ENCODE peak calls at places on chromosome 3, in five cellular contexts. One of them, this sample, is unnamed.

GRCh38 chr3:20608054-20608738 is 422.2 kb upstream of the SGO1 start:
- DNase-seq in A549: no peak
- DNase-seq in H1: no peak
- DNase-seq in K562: no peak
- DNase-seq in GM12878: no peak
- DNase-seq in this sample: no peak

GRCh38 chr3:37974121-37974927 is 16.3 kb upstream of the VILL start:
- DNase-seq in A549: peak
- DNase-seq in H1: no peak
- DNase-seq in K562: peak
- DNase-seq in GM12878: no peak
- DNase-seq in this sample: peak

GRCh38 chr3:173411288-173412064 is 13.9 kb downstream of the NLGN1 start:
- DNase-seq in A549: no peak
- DNase-seq in H1: no peak
- DNase-seq in K562: no peak
- DNase-seq in GM12878: no peak
- DNase-seq in this sample: peak

GRCh38 chr3:66322436-66322835 is 101.6 kb downstream of the SLC25A26 start:
- DNase-seq in A549: no peak
- DNase-seq in H1: no peak
- DNase-seq in K562: no peak
- DNase-seq in GM12878: no peak
- DNase-seq in this sample: no peak

GRCh38 chr3:193938613-193939012 is 197.3 kb upstream of the HES1 start:
- DNase-seq in A549: no peak
- DNase-seq in H1: no peak
- DNase-seq in K562: no peak
- DNase-seq in GM12878: no peak
- DNase-seq in this sample: no peak

GRCh38 chr3:101902041-101902440 is 52.7 kb downstream of the NFKBIZ start:
- DNase-seq in A549: peak
- DNase-seq in H1: no peak
- DNase-seq in K562: no peak
- DNase-seq in GM12878: no peak
- DNase-seq in this sample: no peak

GRCh38 chr3:141412087-141412935 is 44.0 kb downstream of the ZBTB38 start:
- DNase-seq in A549: peak
- DNase-seq in H1: no peak
- DNase-seq in K562: peak
- DNase-seq in GM12878: no peak
- DNase-seq in this sample: peak

GRCh38 chr3:7672124-7672523 is 811.2 kb downstream of the GRM7 start:
- DNase-seq in A549: no peak
- DNase-seq in H1: no peak
- DNase-seq in K562: no peak
- DNase-seq in GM12878: no peak
- DNase-seq in this sample: no peak

GRCh38 chr3:123424999-123425386 is 23.9 kb downstream of the ADCY5 start:
- DNase-seq in A549: no peak
- DNase-seq in H1: no peak
- DNase-seq in K562: no peak
- DNase-seq in GM12878: no peak
- DNase-seq in this sample: no peak

GRCh38 chr3:149663966-149664365 is 6.1 kb upstream of the WWTR1 start:
- DNase-seq in A549: no peak
- DNase-seq in H1: no peak
- DNase-seq in K562: no peak
- DNase-seq in GM12878: no peak
- DNase-seq in this sample: no peak

GRCh38 chr3:177057768-177058167 is 139.5 kb downstream of the TBL1XR1 start:
- DNase-seq in A549: no peak
- DNase-seq in H1: no peak
- DNase-seq in K562: no peak
- DNase-seq in GM12878: peak
- DNase-seq in this sample: no peak

GRCh38 chr3:117252208-117252607 is 542.6 kb downstream of the TUSC7 start:
- DNase-seq in A549: peak
- DNase-seq in H1: no peak
- DNase-seq in K562: no peak
- DNase-seq in GM12878: no peak
- DNase-seq in this sample: no peak

GRCh38 chr3:183492849-183493179 is 62.7 kb downstream of the KLHL6 start:
- DNase-seq in A549: no peak
- DNase-seq in H1: no peak
- DNase-seq in K562: no peak
- DNase-seq in GM12878: no peak
- DNase-seq in this sample: no peak

GRCh38 chr3:107329088-107329487 is 48.2 kb upstream of the CCDC54 start:
- DNase-seq in A549: no peak
- DNase-seq in H1: no peak
- DNase-seq in K562: no peak
- DNase-seq in GM12878: no peak
- DNase-seq in this sample: no peak

GRCh38 chr3:142210144-142210543 is 15.2 kb downstream of the GK5 start:
- DNase-seq in A549: no peak
- DNase-seq in H1: no peak
- DNase-seq in K562: no peak
- DNase-seq in GM12878: no peak
- DNase-seq in this sample: no peak

GRCh38 chr3:50600841-50601591 is 10.6 kb downstream of the CISH start:
- DNase-seq in A549: peak
- DNase-seq in H1: no peak
- DNase-seq in K562: peak
- DNase-seq in GM12878: no peak
- DNase-seq in this sample: peak

GRCh38 chr3:193391902-193392301 is 13.3 kb upstream of the ATP13A5 start:
- DNase-seq in A549: no peak
- DNase-seq in H1: peak
- DNase-seq in K562: no peak
- DNase-seq in GM12878: no peak
- DNase-seq in this sample: no peak

GRCh38 chr3:156532730-156533129 is 22.2 kb downstream of the SSR3 start:
- DNase-seq in A549: no peak
- DNase-seq in H1: no peak
- DNase-seq in K562: no peak
- DNase-seq in GM12878: no peak
- DNase-seq in this sample: no peak

GRCh38 chr3:81216192-81216591 is 545.3 kb downstream of the GBE1 start:
- DNase-seq in A549: no peak
- DNase-seq in H1: no peak
- DNase-seq in K562: no peak
- DNase-seq in GM12878: no peak
- DNase-seq in this sample: no peak

GRCh38 chr3:58608648-58609047 is 31.5 kb upstream of the FAM107A start:
- DNase-seq in A549: no peak
- DNase-seq in H1: no peak
- DNase-seq in K562: no peak
- DNase-seq in GM12878: no peak
- DNase-seq in this sample: no peak

GRCh38 chr3:38662544-38662943 is 13.1 kb upstream of the SCN5A start:
- DNase-seq in A549: no peak
- DNase-seq in H1: no peak
- DNase-seq in K562: no peak
- DNase-seq in GM12878: no peak
- DNase-seq in this sample: peak

GRCh38 chr3:16460273-16460672 is 53.2 kb downstream of the RFTN1 start:
- DNase-seq in A549: no peak
- DNase-seq in H1: no peak
- DNase-seq in K562: no peak
- DNase-seq in GM12878: no peak
- DNase-seq in this sample: no peak
- H3K4me2 ChIP-seq in A549: no peak
- H3K4me2 ChIP-seq in H1: no peak
- H3K4me2 ChIP-seq in K562: no peak
- H3K4me2 ChIP-seq in GM12878: no peak
- H3K4me2 ChIP-seq in this sample: no peak

GRCh38 chr3:61157414-61157813 is 93.8 kb downstream of the FHIT start:
- DNase-seq in A549: no peak
- DNase-seq in H1: no peak
- DNase-seq in K562: no peak
- DNase-seq in GM12878: peak
- DNase-seq in this sample: no peak
- TF ChIP-seq MAX in A549: no peak
- TF ChIP-seq MAX in H1: no peak
- TF ChIP-seq MAX in K562: no peak
- TF ChIP-seq MAX in GM12878: no peak
- TF ChIP-seq MAX in this sample: no peak

DNA sequence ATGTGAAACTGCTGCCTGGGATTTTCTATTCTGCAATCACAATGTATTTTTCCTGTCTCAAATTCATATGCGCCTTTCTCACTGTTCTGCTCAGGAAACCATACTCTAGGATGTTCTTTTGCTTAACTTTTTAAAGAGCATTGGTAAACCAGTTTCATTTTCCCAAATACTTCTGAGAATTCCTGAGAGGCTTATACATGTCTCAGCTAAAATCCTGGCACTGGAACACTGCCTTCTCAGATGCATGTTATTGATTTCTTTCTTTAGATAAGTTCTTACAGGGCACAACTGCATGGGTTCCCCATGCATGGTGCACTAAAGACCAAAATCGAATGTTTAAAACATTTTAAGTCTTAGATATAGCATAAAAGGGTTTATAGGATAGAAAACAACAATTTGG is 178.3 kb upstream of the PLSCR5 start:
- DNase-seq in A549: no peak
- DNase-seq in H1: no peak
- DNase-seq in K562: no peak
- DNase-seq in GM12878: no peak
- DNase-seq in this sample: no peak
- TF ChIP-seq KDM1A in A549: no peak
- TF ChIP-seq KDM1A in H1: no peak
- TF ChIP-seq KDM1A in K562: no peak
- TF ChIP-seq KDM1A in GM12878: no peak
- TF ChIP-seq KDM1A in this sample: no peak

DNA sequence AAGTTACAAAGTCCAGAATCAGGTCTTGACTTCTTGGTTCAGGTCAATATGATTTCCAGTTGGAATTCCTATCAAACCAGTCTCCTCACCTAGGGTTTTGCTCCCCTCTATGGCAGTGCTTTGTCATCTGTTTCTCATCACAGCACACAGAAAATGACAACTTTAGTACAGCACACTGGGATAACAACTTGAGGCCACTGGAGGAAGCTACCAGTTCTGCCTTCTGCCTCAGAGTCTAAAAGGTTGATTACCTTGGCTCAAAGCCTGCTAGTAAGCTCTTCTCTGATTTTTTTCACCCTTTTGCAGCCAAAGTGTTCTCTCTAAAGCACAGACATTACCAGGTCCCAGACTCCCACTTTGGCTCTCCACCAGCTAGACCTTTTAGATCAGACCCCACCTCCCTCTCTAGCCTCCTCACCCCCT is 24.8 kb upstream of the TRIM59 start:
- DNase-seq in A549: no peak
- DNase-seq in H1: no peak
- DNase-seq in K562: no peak
- DNase-seq in GM12878: no peak
- DNase-seq in this sample: no peak
- H3K4me2 ChIP-seq in A549: no peak
- H3K4me2 ChIP-seq in H1: no peak
- H3K4me2 ChIP-seq in K562: no peak
- H3K4me2 ChIP-seq in GM12878: no peak
- H3K4me2 ChIP-seq in this sample: no peak

DNA sequence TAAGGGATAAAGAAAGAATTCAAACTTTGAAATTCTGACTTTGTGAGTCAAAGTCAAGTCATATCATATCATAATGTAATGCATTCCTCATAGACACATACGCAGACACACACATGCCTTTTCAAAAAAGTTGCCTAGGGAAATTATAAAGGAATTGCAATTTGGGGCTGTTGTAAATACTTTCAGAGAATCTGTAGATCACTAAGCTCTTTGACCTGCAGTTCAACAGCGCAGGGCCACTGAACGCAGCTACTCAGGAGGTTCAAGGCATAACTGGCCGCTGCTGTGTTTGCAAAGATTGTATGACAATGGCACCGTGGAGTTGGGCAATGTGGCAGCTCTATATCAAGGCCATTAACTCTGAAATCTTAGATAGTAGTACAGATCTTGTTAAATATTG is 188.4 kb upstream of the THRB start:
- DNase-seq in A549: no peak
- DNase-seq in H1: no peak
- DNase-seq in K562: no peak
- DNase-seq in GM12878: no peak
- DNase-seq in this sample: peak
- TF ChIP-seq MAX in A549: no peak
- TF ChIP-seq MAX in H1: no peak
- TF ChIP-seq MAX in K562: no peak
- TF ChIP-seq MAX in GM12878: no peak
- TF ChIP-seq MAX in this sample: no peak

GRCh38 chr3:65080432-65080831 is 392.6 kb upstream of the ADAMTS9 start:
- DNase-seq in A549: no peak
- DNase-seq in H1: no peak
- DNase-seq in K562: peak
- DNase-seq in GM12878: no peak
- DNase-seq in this sample: no peak

GRCh38 chr3:65083240-65083639 is 395.4 kb upstream of the ADAMTS9 start:
- DNase-seq in A549: no peak
- DNase-seq in H1: no peak
- DNase-seq in K562: no peak
- DNase-seq in GM12878: no peak
- DNase-seq in this sample: no peak

GRCh38 chr3:65077124-65077523 is 389.3 kb upstream of the ADAMTS9 start:
- DNase-seq in A549: no peak
- DNase-seq in H1: no peak
- DNase-seq in K562: no peak
- DNase-seq in GM12878: no peak
- DNase-seq in this sample: no peak

DNA sequence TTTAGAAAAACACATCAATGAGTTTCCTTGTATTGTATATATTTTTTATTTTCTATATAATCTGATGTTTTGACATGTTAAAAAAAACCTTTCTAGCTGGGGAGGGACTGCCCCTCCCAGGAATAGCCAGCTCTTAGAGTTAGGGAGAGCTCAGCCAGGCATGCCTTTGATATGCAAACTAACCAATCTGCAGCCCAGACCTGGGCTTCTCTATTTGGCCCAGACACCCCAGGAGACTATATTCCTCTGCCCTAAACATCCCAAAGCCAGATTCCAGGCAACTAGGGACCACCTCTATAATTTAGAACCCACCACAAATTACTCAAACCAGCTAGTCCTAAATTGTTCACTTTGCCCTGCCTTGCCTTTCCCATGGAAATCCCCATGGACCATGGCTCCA is 390.9 kb upstream of the ADAMTS9 start:
- DNase-seq in A549: no peak
- DNase-seq in H1: no peak
- DNase-seq in K562: no peak
- DNase-seq in GM12878: no peak
- DNase-seq in this sample: no peak
- TF ChIP-seq KDM1A in A549: no peak
- TF ChIP-seq KDM1A in H1: no peak
- TF ChIP-seq KDM1A in K562: no peak
- TF ChIP-seq KDM1A in GM12878: no peak
- TF ChIP-seq KDM1A in this sample: no peak

GRCh38 chr3:188031106-188031505 is 122.9 kb upstream of the LPP start:
- DNase-seq in A549: no peak
- DNase-seq in H1: no peak
- DNase-seq in K562: no peak
- DNase-seq in GM12878: no peak
- DNase-seq in this sample: no peak
- H3K4me2 ChIP-seq in A549: no peak
- H3K4me2 ChIP-seq in H1: no peak
- H3K4me2 ChIP-seq in K562: no peak
- H3K4me2 ChIP-seq in GM12878: no peak
- H3K4me2 ChIP-seq in this sample: no peak

This sample was measured in HepG2.